ENCODE peak calls at places on chromosomes 5 and 9, in five cellular contexts. F, O, T, Q and Z are unnamed samples.

GRCh38 chr5:160312139-160312959 is at the start of gene CCNJL:
- DNase-seq in F (peak), O (peak), T (no peak), Q (peak), Z (peak)

GRCh38 chr9:133759946-133760345 is 21.8 kb upstream of the SARDH start:
- DNase-seq in F (no peak), O (no peak), T (no peak), Q (no peak), Z (peak)

GRCh38 chr5:141780240-141780951 is 97.8 kb downstream of the PCDH1 start:
- DNase-seq in F (no peak), O (peak), T (no peak), Q (no peak), Z (no peak)

GRCh38 chr9:8845808-8846207 is 1046.2 kb upstream of the DMAC1 start:
- DNase-seq in F (no peak), O (no peak), T (no peak), Q (no peak), Z (no peak)

GRCh38 chr9:38443597-38443996 is 19.3 kb upstream of the IGFBPL1 start:
- DNase-seq in F (no peak), O (no peak), T (peak), Q (no peak), Z (no peak)

GRCh38 chr9:70352802-70353201 is 61.7 kb downstream of the KLF9 start:
- DNase-seq in F (no peak), O (no peak), T (no peak), Q (peak), Z (no peak)

GRCh38 chr5:112917453-112918005 is 4.5 kb downstream of the REEP5 start:
- DNase-seq in F (no peak), O (peak), T (no peak), Q (no peak), Z (peak)

GRCh38 chr5:171518916-171519315 is 99.5 kb downstream of the FGF18 start:
- DNase-seq in F (no peak), O (no peak), T (no peak), Q (no peak), Z (no peak)

GRCh38 chr5:2710910-2711309 is 40.6 kb downstream of the IRX2 start:
- DNase-seq in F (no peak), O (no peak), T (no peak), Q (no peak), Z (no peak)

GRCh38 chr9:12777149-12778010 is 2.6 kb downstream of the LURAP1L start:
- DNase-seq in F (no peak), O (no peak), T (peak), Q (peak), Z (no peak)

GRCh38 chr9:101352892-101353462 is 31.8 kb downstream of the BAAT start:
- DNase-seq in F (no peak), O (no peak), T (no peak), Q (no peak), Z (no peak)
- H2BK12ac ChIP-seq in F (no peak), O (no peak), T (no peak), Q (no peak), Z (no peak)

DNA sequence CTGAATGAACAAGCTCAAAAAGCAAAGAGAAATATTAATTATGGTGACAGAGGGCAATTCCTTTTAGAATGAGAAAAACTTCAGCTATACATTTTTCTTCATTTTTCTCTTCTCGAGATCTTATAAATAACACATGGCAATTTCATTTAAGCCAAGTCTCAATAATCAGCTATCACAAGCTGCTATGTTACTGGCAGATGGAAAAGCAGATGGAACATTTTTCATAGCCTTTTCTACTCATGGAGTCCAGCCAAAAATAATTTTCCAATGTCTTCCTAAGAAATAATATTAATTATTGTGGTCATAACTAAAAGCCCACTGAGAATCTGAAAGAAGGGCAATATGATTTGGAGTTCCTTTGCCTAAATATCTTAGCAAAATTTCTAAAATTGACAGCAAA is 35.6 kb downstream of the SKIC3 start:
- DNase-seq in F (no peak), O (no peak), T (no peak), Q (no peak), Z (no peak)
- H2BK12ac ChIP-seq in F (no peak), O (no peak), T (no peak), Q (no peak), Z (no peak)

DNA sequence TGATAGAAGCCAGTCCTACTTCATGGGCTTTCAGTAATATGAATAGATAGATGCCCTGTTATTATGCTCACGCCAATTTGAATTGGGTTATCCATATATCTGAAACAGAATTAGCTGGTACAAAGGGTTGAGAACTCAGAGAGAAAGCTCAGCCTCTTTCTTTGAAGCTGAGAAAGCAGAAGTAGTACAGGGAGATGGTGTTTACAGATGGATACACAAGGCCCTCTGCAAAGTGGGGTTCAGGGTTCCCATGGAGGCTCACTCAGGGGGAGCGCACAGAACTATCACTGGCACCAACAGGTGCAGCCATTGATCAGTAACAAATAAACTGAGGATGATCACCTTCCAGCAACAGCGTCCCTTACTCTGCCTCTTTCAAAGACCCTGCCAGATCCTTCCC is 349.7 kb downstream of the ICE1 start:
- DNase-seq in F (no peak), O (no peak), T (no peak), Q (no peak), Z (no peak)
- H2BK12ac ChIP-seq in F (no peak), O (no peak), T (no peak), Q (no peak), Z (no peak)

GRCh38 chr5:145712245-145712644 is 122.9 kb downstream of the PRELID2 start:
- DNase-seq in F (no peak), O (no peak), T (no peak), Q (no peak), Z (no peak)

GRCh38 chr5:145704724-145705123 is 130.4 kb downstream of the PRELID2 start:
- DNase-seq in F (no peak), O (no peak), T (no peak), Q (no peak), Z (no peak)

GRCh38 chr5:145711417-145711816 is 123.7 kb downstream of the PRELID2 start:
- DNase-seq in F (no peak), O (no peak), T (no peak), Q (no peak), Z (no peak)

DNA sequence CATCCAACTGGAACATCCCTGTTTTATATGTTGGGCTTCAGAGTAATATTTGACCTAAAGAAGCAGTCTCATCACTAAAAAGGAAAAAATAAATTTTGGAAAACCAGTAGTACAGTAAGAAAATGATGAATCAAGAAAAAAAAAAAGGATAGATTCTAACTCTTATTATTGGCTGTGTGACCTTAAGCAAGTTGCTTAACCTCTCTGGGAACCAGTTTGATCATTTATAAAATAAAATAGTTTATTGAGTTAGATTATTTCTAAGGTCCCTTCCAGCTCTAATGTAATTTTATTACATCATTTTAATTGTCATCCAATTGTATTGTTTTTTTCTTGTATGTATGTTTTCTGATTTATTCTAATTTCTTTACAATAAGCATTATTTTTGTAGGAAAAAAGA is 127.0 kb downstream of the PRELID2 start:
- DNase-seq in F (no peak), O (no peak), T (no peak), Q (no peak), Z (no peak)
- H2BK12ac ChIP-seq in F (no peak), O (no peak), T (no peak), Q (no peak), Z (no peak)

DNA sequence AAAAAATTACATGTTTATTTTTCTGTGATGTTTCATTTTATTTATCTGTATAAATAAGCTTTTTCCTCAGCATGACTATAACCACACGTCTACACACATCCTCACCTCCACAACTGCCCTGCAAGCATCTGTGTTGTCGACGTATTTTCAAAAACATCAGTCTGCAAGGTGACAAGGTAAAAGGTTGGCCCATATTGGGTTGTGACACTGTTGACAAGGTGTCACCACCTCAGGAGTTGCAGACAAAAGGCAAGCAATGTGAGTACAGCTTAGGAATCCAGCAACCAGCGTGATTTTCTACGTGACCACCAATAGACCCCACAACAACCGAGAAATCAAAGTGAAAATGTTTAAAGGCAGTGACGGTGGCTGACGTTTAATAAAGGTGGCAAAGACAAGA is 187.6 kb downstream of the PARP8 start:
- DNase-seq in F (no peak), O (no peak), T (no peak), Q (no peak), Z (no peak)
- H2BK12ac ChIP-seq in F (no peak), O (no peak), T (no peak), Q (no peak), Z (no peak)

GRCh38 chr9:73259086-73259696 is 107.5 kb downstream of the ANXA1 start:
- DNase-seq in F (no peak), O (no peak), T (no peak), Q (no peak), Z (no peak)
- H2BK12ac ChIP-seq in F (no peak), O (no peak), T (no peak), Q (no peak), Z (no peak)

GRCh38 chr9:20085842-20086241 is 297.0 kb upstream of the SLC24A2 start:
- DNase-seq in F (no peak), O (no peak), T (no peak), Q (no peak), Z (no peak)

GRCh38 chr9:20087481-20087880 is 298.6 kb upstream of the SLC24A2 start:
- DNase-seq in F (no peak), O (no peak), T (no peak), Q (no peak), Z (no peak)

GRCh38 chr9:20084125-20084524 is 295.3 kb upstream of the SLC24A2 start:
- DNase-seq in F (no peak), O (no peak), T (no peak), Q (no peak), Z (no peak)

GRCh38 chr9:20078246-20078645 is 289.4 kb upstream of the SLC24A2 start:
- DNase-seq in F (no peak), O (no peak), T (no peak), Q (no peak), Z (no peak)

GRCh38 chr9:20083417-20083816 is 294.6 kb upstream of the SLC24A2 start:
- DNase-seq in F (no peak), O (no peak), T (no peak), Q (no peak), Z (no peak)
- H2BK12ac ChIP-seq in F (no peak), O (no peak), T (no peak), Q (no peak), Z (no peak)